ENCODE peak calls at places on chromosome X, in nine cellular contexts. F, O, W, V, C, J, X, Z and E are unnamed samples.

GRCh38 chrX:153765138-153766079 is 1.4 kb downstream of the PLXNB3 start:
- DNase-seq in J (no peak), W (no peak), X (peak; percentile 28), O (no peak), Z (no peak), V (peak; percentile 10), C (no peak), F (no peak), E (no peak)

GRCh38 chrX:107566603-107567262 is 61.6 kb upstream of the PRPS1 start:
- DNase-seq in J (no peak), O (no peak), C (no peak), V (no peak), Z (no peak), F (no peak), X (no peak), W (no peak), E (no peak)

GRCh38 chrX:23904096-23904495 is 3.6 kb downstream of the APOO start:
- DNase-seq in C (no peak), O (no peak), X (no peak), J (no peak), W (peak; percentile 49), V (no peak), F (no peak), Z (no peak), E (no peak)

GRCh38 chrX:67612231-67612630 is 68.4 kb downstream of the AR start:
- DNase-seq in W (peak; percentile 65), X (no peak), V (no peak), F (no peak), Z (no peak), J (no peak), O (no peak), C (no peak), E (no peak)

GRCh38 chrX:45788941-45789348 is 588.3 kb upstream of the DIPK2B start:
- DNase-seq in W (peak; percentile 60), Z (no peak), J (no peak), V (no peak), O (no peak), C (no peak), X (no peak), F (no peak), E (no peak)

GRCh38 chrX:119880552-119881437 is 9.2 kb downstream of the NDUFA1 start:
- DNase-seq in O (peak; percentile 33), J (peak; percentile 0), F (no peak), C (peak; percentile 1), V (peak; percentile 40), Z (no peak), W (peak; percentile 47), X (no peak), E (peak; percentile 50)

GRCh38 chrX:2610246-2611170 is 80.6 kb upstream of the CD99 start:
- DNase-seq in V (no peak), O (no peak), X (no peak), Z (no peak), J (no peak), W (peak; percentile 12), C (no peak), F (no peak), E (no peak)

GRCh38 chrX:81202413-81202794 is 502 bp downstream of the SH3BGRL start:
- DNase-seq in Z (no peak), V (no peak), C (no peak), O (no peak), F (no peak), X (no peak), W (peak; percentile 16), J (no peak), E (no peak)

GRCh38 chrX:39823848-39824247 is 273.9 kb downstream of the BCOR start:
- DNase-seq in W (no peak), Z (no peak), F (no peak), X (no peak), C (no peak), J (no peak), V (no peak), O (no peak), E (no peak)